ENCODE peak calls at places on chromosomes 3 and 15, in eight cellular contexts. One of them, this sample, is unnamed.

GRCh38 chr15:74653426-74654082 is 37.9 kb downstream of the CLK3 start:
- DNase-seq in substantia nigra: no peak
- DNase-seq in RWPE1: peak; percentile 59
- DNase-seq in aorta: no peak
- DNase-seq in esophagus squamous epithelium: no peak
- DNase-seq in lung: peak; percentile 44
- DNase-seq in SJSA1: peak; percentile 77
- DNase-seq in psoas muscle: no peak
- DNase-seq in this sample: no peak

GRCh38 chr3:181402347-181402746 is 309.4 kb upstream of the SOX2 start:
- DNase-seq in substantia nigra: no peak
- DNase-seq in RWPE1: no peak
- DNase-seq in aorta: no peak
- DNase-seq in esophagus squamous epithelium: no peak
- DNase-seq in lung: no peak
- DNase-seq in SJSA1: no peak
- DNase-seq in psoas muscle: no peak
- DNase-seq in this sample: no peak

GRCh38 chr3:183178833-183179549 is 16.5 kb upstream of the LAMP3 start:
- DNase-seq in substantia nigra: peak; percentile 12
- DNase-seq in RWPE1: peak; percentile 65
- DNase-seq in aorta: peak; percentile 84
- DNase-seq in esophagus squamous epithelium: no peak
- DNase-seq in lung: peak; percentile 84
- DNase-seq in SJSA1: peak; percentile 52
- DNase-seq in psoas muscle: peak; percentile 30
- DNase-seq in this sample: peak; percentile 29

GRCh38 chr3:128681277-128681829 is 30.7 kb upstream of the RPN1 start:
- DNase-seq in substantia nigra: no peak
- DNase-seq in RWPE1: peak; percentile 38
- DNase-seq in aorta: no peak
- DNase-seq in esophagus squamous epithelium: no peak
- DNase-seq in lung: no peak
- DNase-seq in SJSA1: no peak
- DNase-seq in psoas muscle: no peak
- DNase-seq in this sample: no peak

GRCh38 chr3:116005404-116005803 is 382.1 kb downstream of the GAP43 start:
- DNase-seq in substantia nigra: no peak
- DNase-seq in RWPE1: peak; percentile 73
- DNase-seq in aorta: no peak
- DNase-seq in esophagus squamous epithelium: no peak
- DNase-seq in lung: no peak
- DNase-seq in SJSA1: peak; percentile 40
- DNase-seq in psoas muscle: peak; percentile 12
- DNase-seq in this sample: peak; percentile 12

GRCh38 chr3:60917136-60917535 is 334.1 kb downstream of the FHIT start:
- DNase-seq in substantia nigra: no peak
- DNase-seq in RWPE1: no peak
- DNase-seq in aorta: no peak
- DNase-seq in esophagus squamous epithelium: no peak
- DNase-seq in lung: no peak
- DNase-seq in SJSA1: no peak
- DNase-seq in psoas muscle: no peak
- DNase-seq in this sample: peak; percentile 23

GRCh38 chr3:156792945-156793344 is 33.2 kb upstream of the LEKR1 start:
- DNase-seq in substantia nigra: no peak
- DNase-seq in RWPE1: no peak
- DNase-seq in aorta: no peak
- DNase-seq in esophagus squamous epithelium: no peak
- DNase-seq in lung: no peak
- DNase-seq in SJSA1: no peak
- DNase-seq in psoas muscle: no peak
- DNase-seq in this sample: no peak

GRCh38 chr3:39577541-39577940 is 110.1 kb downstream of the MOBP start:
- DNase-seq in substantia nigra: no peak
- DNase-seq in RWPE1: no peak
- DNase-seq in aorta: no peak
- DNase-seq in esophagus squamous epithelium: no peak
- DNase-seq in lung: no peak
- DNase-seq in SJSA1: no peak
- DNase-seq in psoas muscle: no peak
- DNase-seq in this sample: no peak

GRCh38 chr3:41174703-41174964 is 24.7 kb upstream of the CTNNB1 start:
- DNase-seq in substantia nigra: no peak
- DNase-seq in RWPE1: no peak
- DNase-seq in aorta: no peak
- DNase-seq in esophagus squamous epithelium: no peak
- DNase-seq in lung: no peak
- DNase-seq in SJSA1: no peak
- DNase-seq in psoas muscle: no peak
- DNase-seq in this sample: no peak

GRCh38 chr3:87900061-87900460 is 158.7 kb downstream of the CGGBP1 start:
- DNase-seq in substantia nigra: no peak
- DNase-seq in RWPE1: no peak
- DNase-seq in aorta: no peak
- DNase-seq in esophagus squamous epithelium: no peak
- DNase-seq in lung: no peak
- DNase-seq in SJSA1: no peak
- DNase-seq in psoas muscle: no peak
- DNase-seq in this sample: no peak

GRCh38 chr3:40432793-40433192 is 24.3 kb upstream of the RPL14 start:
- DNase-seq in substantia nigra: no peak
- DNase-seq in RWPE1: no peak
- DNase-seq in aorta: no peak
- DNase-seq in esophagus squamous epithelium: no peak
- DNase-seq in lung: no peak
- DNase-seq in SJSA1: no peak
- DNase-seq in psoas muscle: no peak
- DNase-seq in this sample: no peak

GRCh38 chr3:71247221-71247947 is 336.1 kb downstream of the FOXP1 start:
- DNase-seq in substantia nigra: peak; percentile 7
- DNase-seq in RWPE1: peak; percentile 65
- DNase-seq in aorta: no peak
- DNase-seq in esophagus squamous epithelium: no peak
- DNase-seq in lung: no peak
- DNase-seq in SJSA1: no peak
- DNase-seq in psoas muscle: no peak
- DNase-seq in this sample: peak; percentile 24

GRCh38 chr15:67048281-67049279 is 16.8 kb upstream of the SMAD3 start:
- DNase-seq in substantia nigra: no peak
- DNase-seq in RWPE1: peak; percentile 79
- DNase-seq in aorta: peak; percentile 86
- DNase-seq in esophagus squamous epithelium: no peak
- DNase-seq in lung: peak; percentile 67
- DNase-seq in SJSA1: peak; percentile 94
- DNase-seq in psoas muscle: no peak
- DNase-seq in this sample: peak; percentile 22

GRCh38 chr15:29765234-29765841 is 56.9 kb downstream of the TJP1 start:
- DNase-seq in substantia nigra: no peak
- DNase-seq in RWPE1: no peak
- DNase-seq in aorta: no peak
- DNase-seq in esophagus squamous epithelium: no peak
- DNase-seq in lung: no peak
- DNase-seq in SJSA1: no peak
- DNase-seq in psoas muscle: no peak
- DNase-seq in this sample: no peak

GRCh38 chr3:150022406-150023238 is 51.9 kb upstream of the PFN2 start:
- DNase-seq in substantia nigra: no peak
- DNase-seq in RWPE1: no peak
- DNase-seq in aorta: no peak
- DNase-seq in esophagus squamous epithelium: no peak
- DNase-seq in lung: no peak
- DNase-seq in SJSA1: no peak
- DNase-seq in psoas muscle: no peak
- DNase-seq in this sample: no peak

GRCh38 chr3:123813876-123814275 is 70.3 kb downstream of the MYLK start:
- DNase-seq in substantia nigra: no peak
- DNase-seq in RWPE1: no peak
- DNase-seq in aorta: no peak
- DNase-seq in esophagus squamous epithelium: no peak
- DNase-seq in lung: no peak
- DNase-seq in SJSA1: peak; percentile 59
- DNase-seq in psoas muscle: no peak
- DNase-seq in this sample: no peak

GRCh38 chr15:91408476-91409076 is 308.5 kb downstream of the SV2B start:
- DNase-seq in substantia nigra: no peak
- DNase-seq in RWPE1: no peak
- DNase-seq in aorta: no peak
- DNase-seq in esophagus squamous epithelium: no peak
- DNase-seq in lung: no peak
- DNase-seq in SJSA1: no peak
- DNase-seq in psoas muscle: no peak
- DNase-seq in this sample: peak; percentile 14

GRCh38 chr15:78991476-78991875 is 46.6 kb upstream of the CTSH start:
- DNase-seq in substantia nigra: no peak
- DNase-seq in RWPE1: no peak
- DNase-seq in aorta: no peak
- DNase-seq in esophagus squamous epithelium: no peak
- DNase-seq in lung: no peak
- DNase-seq in SJSA1: no peak
- DNase-seq in psoas muscle: no peak
- DNase-seq in this sample: no peak

GRCh38 chr3:191330309-191330712 is at the start of gene UTS2B:
- DNase-seq in substantia nigra: no peak
- DNase-seq in RWPE1: peak; percentile 22
- DNase-seq in aorta: no peak
- DNase-seq in esophagus squamous epithelium: no peak
- DNase-seq in lung: no peak
- DNase-seq in SJSA1: peak; percentile 75
- DNase-seq in psoas muscle: no peak
- DNase-seq in this sample: no peak

GRCh38 chr3:162769559-162769958 is 1273.0 kb downstream of the OTOL1 start:
- DNase-seq in substantia nigra: no peak
- DNase-seq in RWPE1: no peak
- DNase-seq in aorta: no peak
- DNase-seq in esophagus squamous epithelium: no peak
- DNase-seq in lung: no peak
- DNase-seq in SJSA1: no peak
- DNase-seq in psoas muscle: no peak
- DNase-seq in this sample: no peak

GRCh38 chr15:90598053-90598577 is 68.4 kb downstream of the CRTC3 start:
- DNase-seq in substantia nigra: peak; percentile 74
- DNase-seq in RWPE1: no peak
- DNase-seq in aorta: no peak
- DNase-seq in esophagus squamous epithelium: peak; percentile 4
- DNase-seq in lung: peak; percentile 49
- DNase-seq in SJSA1: peak; percentile 12
- DNase-seq in psoas muscle: peak; percentile 44
- DNase-seq in this sample: peak; percentile 53

GRCh38 chr3:69948246-69948862 is 51.2 kb upstream of the SAMMSON start:
- DNase-seq in substantia nigra: peak; percentile 24
- DNase-seq in RWPE1: peak; percentile 7
- DNase-seq in aorta: no peak
- DNase-seq in esophagus squamous epithelium: no peak
- DNase-seq in lung: no peak
- DNase-seq in SJSA1: peak; percentile 42
- DNase-seq in psoas muscle: no peak
- DNase-seq in this sample: no peak

GRCh38 chr15:55627730-55628368 is 39.7 kb upstream of the PYGO1 start:
- DNase-seq in substantia nigra: no peak
- DNase-seq in RWPE1: peak; percentile 93
- DNase-seq in aorta: no peak
- DNase-seq in esophagus squamous epithelium: no peak
- DNase-seq in lung: peak; percentile 53
- DNase-seq in SJSA1: peak; percentile 36
- DNase-seq in psoas muscle: peak; percentile 22
- DNase-seq in this sample: no peak

GRCh38 chr3:108100906-108101305 is 10.1 kb upstream of the CD47 start:
- DNase-seq in substantia nigra: no peak
- DNase-seq in RWPE1: no peak
- DNase-seq in aorta: no peak
- DNase-seq in esophagus squamous epithelium: no peak
- DNase-seq in lung: no peak
- DNase-seq in SJSA1: no peak
- DNase-seq in psoas muscle: no peak
- DNase-seq in this sample: no peak

GRCh38 chr3:77539677-77540076 is 499.8 kb downstream of the ROBO2 start:
- DNase-seq in substantia nigra: no peak
- DNase-seq in RWPE1: no peak
- DNase-seq in aorta: no peak
- DNase-seq in esophagus squamous epithelium: no peak
- DNase-seq in lung: no peak
- DNase-seq in SJSA1: no peak
- DNase-seq in psoas muscle: no peak
- DNase-seq in this sample: no peak

GRCh38 chr3:65538101-65538500 is 500.6 kb downstream of the MAGI1 start:
- DNase-seq in substantia nigra: no peak
- DNase-seq in RWPE1: no peak
- DNase-seq in aorta: no peak
- DNase-seq in esophagus squamous epithelium: no peak
- DNase-seq in lung: no peak
- DNase-seq in SJSA1: peak; percentile 60
- DNase-seq in psoas muscle: no peak
- DNase-seq in this sample: no peak
- H3K27ac ChIP-seq in substantia nigra: no peak overlapping the region
- H3K27ac ChIP-seq in RWPE1: no peak overlapping the region
- H3K27ac ChIP-seq in aorta: no peak overlapping the region
- H3K27ac ChIP-seq in esophagus squamous epithelium: no peak overlapping the region
- H3K27ac ChIP-seq in lung: no peak overlapping the region
- H3K27ac ChIP-seq in SJSA1: no peak overlapping the region
- H3K27ac ChIP-seq in psoas muscle: no peak overlapping the region
- H3K27ac ChIP-seq in this sample: no peak overlapping the region

GRCh38 chr3:192942625-192943024 is 25.0 kb upstream of the MB21D2 start:
- DNase-seq in substantia nigra: no peak
- DNase-seq in RWPE1: no peak
- DNase-seq in aorta: no peak
- DNase-seq in esophagus squamous epithelium: no peak
- DNase-seq in lung: no peak
- DNase-seq in SJSA1: no peak
- DNase-seq in psoas muscle: no peak
- DNase-seq in this sample: no peak
- H3K27ac ChIP-seq in substantia nigra: no peak overlapping the region
- H3K27ac ChIP-seq in RWPE1: no peak overlapping the region
- H3K27ac ChIP-seq in aorta: no peak overlapping the region
- H3K27ac ChIP-seq in esophagus squamous epithelium: no peak overlapping the region
- H3K27ac ChIP-seq in lung: no peak overlapping the region
- H3K27ac ChIP-seq in SJSA1: no peak overlapping the region
- H3K27ac ChIP-seq in psoas muscle: no peak overlapping the region
- H3K27ac ChIP-seq in this sample: peak overlapping the region; percentile 68

DNA sequence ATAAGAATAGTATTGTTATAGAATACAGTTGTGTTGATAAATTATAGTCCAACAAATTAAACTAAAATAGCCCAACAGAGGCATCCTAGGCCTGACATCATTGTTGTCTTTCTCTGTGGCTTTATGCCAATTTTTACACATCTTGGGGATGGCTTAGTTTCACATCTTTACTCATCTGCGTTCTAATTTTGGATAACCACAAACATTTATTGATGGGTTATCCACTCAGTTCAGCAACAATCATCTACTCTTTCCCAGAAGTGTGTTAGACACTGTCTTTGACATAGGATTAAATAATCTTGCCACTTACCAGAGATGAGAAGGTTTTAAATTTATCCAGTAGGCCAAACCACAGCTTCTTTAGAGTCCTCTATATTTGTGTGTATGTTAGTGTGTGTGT is 120.8 kb upstream of the PHLDB2 start:
- DNase-seq in substantia nigra: no peak
- DNase-seq in RWPE1: no peak
- DNase-seq in aorta: no peak
- DNase-seq in esophagus squamous epithelium: no peak
- DNase-seq in lung: no peak
- DNase-seq in SJSA1: no peak
- DNase-seq in psoas muscle: no peak
- DNase-seq in this sample: no peak
- H3K27ac ChIP-seq in substantia nigra: no peak overlapping the region
- H3K27ac ChIP-seq in RWPE1: no peak overlapping the region
- H3K27ac ChIP-seq in aorta: peak overlapping the region; percentile 76
- H3K27ac ChIP-seq in esophagus squamous epithelium: peak overlapping the region; percentile 76
- H3K27ac ChIP-seq in lung: no peak overlapping the region
- H3K27ac ChIP-seq in SJSA1: peak overlapping the region; percentile 58
- H3K27ac ChIP-seq in psoas muscle: peak overlapping the region; percentile 72
- H3K27ac ChIP-seq in this sample: peak overlapping the region; percentile 92

GRCh38 chr3:34842706-34843478 is 796.4 kb upstream of the ARPP21 start:
- DNase-seq in substantia nigra: no peak
- DNase-seq in RWPE1: no peak
- DNase-seq in aorta: no peak
- DNase-seq in esophagus squamous epithelium: no peak
- DNase-seq in lung: no peak
- DNase-seq in SJSA1: no peak
- DNase-seq in psoas muscle: no peak
- DNase-seq in this sample: no peak
- H3K27ac ChIP-seq in substantia nigra: no peak overlapping the region
- H3K27ac ChIP-seq in RWPE1: no peak overlapping the region
- H3K27ac ChIP-seq in aorta: no peak overlapping the region
- H3K27ac ChIP-seq in esophagus squamous epithelium: no peak overlapping the region
- H3K27ac ChIP-seq in lung: no peak overlapping the region
- H3K27ac ChIP-seq in SJSA1: no peak overlapping the region
- H3K27ac ChIP-seq in psoas muscle: no peak overlapping the region
- H3K27ac ChIP-seq in this sample: no peak overlapping the region